ENCODE peak calls at places on chromosomes 4 and X, in seven cellular contexts. B is ureter, E is cardiac muscle cell, S is HTR-8/SVneo, Z is HEK293T, I is A172, T is NCI-H1436. K is an unnamed sample.

GRCh38 chr4:162787120-162787519 is 379.6 kb downstream of the NAF1 start:
- DNase-seq in B (no peak), E (no peak), S (no peak), Z (no peak), I (no peak), T (no peak), K (no peak)

GRCh38 chr4:2072971-2073807 is 14.1 kb downstream of the NAT8L start:
- DNase-seq in B (no peak), E (no peak), S (no peak), Z (no peak), I (no peak), T (no peak), K (no peak)

GRCh38 chrX:18461431-18461830 is 36.0 kb downstream of the CDKL5 start:
- DNase-seq in B (no peak), E (peak), S (no peak), Z (no peak), I (no peak), T (no peak), K (no peak)

GRCh38 chr4:2045518-2045951 is 13.6 kb upstream of the NAT8L start:
- DNase-seq in B (no peak), E (no peak), S (no peak), Z (no peak), I (peak), T (no peak), K (no peak)

GRCh38 chr4:111037591-111037990 is 414.7 kb upstream of the PITX2 start:
- DNase-seq in B (no peak), E (no peak), S (no peak), Z (no peak), I (no peak), T (no peak), K (no peak)

GRCh38 chrX:24619647-24620046 is 27.5 kb downstream of the PCYT1B start:
- DNase-seq in B (no peak), E (peak), S (peak), Z (peak), I (peak), T (peak), K (peak)

GRCh38 chr4:154329939-154330338 is 161.7 kb downstream of the DCHS2 start:
- DNase-seq in B (no peak), E (peak), S (no peak), Z (no peak), I (no peak), T (no peak), K (peak)

GRCh38 chrX:14027031-14027430 is 2.7 kb downstream of the GEMIN8 start:
- DNase-seq in B (no peak), E (peak), S (no peak), Z (no peak), I (peak), T (no peak), K (no peak)

GRCh38 chrX:41759817-41760216 is 35.8 kb downstream of the GPR82 start:
- DNase-seq in B (no peak), E (peak), S (peak), Z (peak), I (no peak), T (no peak), K (no peak)

K was measured in HS-5.